ENCODE peak calls at places on chromosomes 13 and 19, in seven cellular contexts. One of them, this sample, is unnamed.

GRCh38 chr19:12838182-12838890 is at the start of gene MAST1:
- DNase-seq in HEK293T: peak
- DNase-seq in H1: peak
- DNase-seq in HCT116: no peak
- DNase-seq in HepG2: no peak
- DNase-seq in K562: peak
- DNase-seq in GM12878: no peak
- DNase-seq in this sample: peak

GRCh38 chr19:1904385-1905070 is 671 bp upstream of the ADAT3 start:
- DNase-seq in HEK293T: no peak
- DNase-seq in H1: peak
- DNase-seq in HCT116: no peak
- DNase-seq in HepG2: no peak
- DNase-seq in K562: no peak
- DNase-seq in GM12878: peak
- DNase-seq in this sample: peak

GRCh38 chr13:28613562-28613961 is 45.4 kb upstream of the POMP start:
- DNase-seq in HEK293T: no peak
- DNase-seq in H1: no peak
- DNase-seq in HCT116: no peak
- DNase-seq in HepG2: no peak
- DNase-seq in K562: no peak
- DNase-seq in GM12878: no peak
- DNase-seq in this sample: no peak

GRCh38 chr13:32087955-32088747 is 56.6 kb downstream of the FRY start:
- DNase-seq in HEK293T: no peak
- DNase-seq in H1: no peak
- DNase-seq in HCT116: no peak
- DNase-seq in HepG2: peak
- DNase-seq in K562: no peak
- DNase-seq in GM12878: no peak
- DNase-seq in this sample: no peak

GRCh38 chr19:8224394-8225145 is 15.4 kb downstream of the CERS4 start:
- DNase-seq in HEK293T: no peak
- DNase-seq in H1: no peak
- DNase-seq in HCT116: no peak
- DNase-seq in HepG2: no peak
- DNase-seq in K562: no peak
- DNase-seq in GM12878: no peak
- DNase-seq in this sample: no peak

GRCh38 chr19:35559781-35560180 is 3.7 kb downstream of the ATP4A start:
- DNase-seq in HEK293T: no peak
- DNase-seq in H1: no peak
- DNase-seq in HCT116: no peak
- DNase-seq in HepG2: no peak
- DNase-seq in K562: no peak
- DNase-seq in GM12878: no peak
- DNase-seq in this sample: no peak

GRCh38 chr19:4077800-4078683 is 11.3 kb upstream of the ZBTB7A start:
- DNase-seq in HEK293T: no peak
- DNase-seq in H1: no peak
- DNase-seq in HCT116: no peak
- DNase-seq in HepG2: no peak
- DNase-seq in K562: peak
- DNase-seq in GM12878: no peak
- DNase-seq in this sample: peak

GRCh38 chr19:17757125-17757524 is 5.8 kb downstream of the FCHO1 start:
- DNase-seq in HEK293T: no peak
- DNase-seq in H1: no peak
- DNase-seq in HCT116: no peak
- DNase-seq in HepG2: no peak
- DNase-seq in K562: no peak
- DNase-seq in GM12878: no peak
- DNase-seq in this sample: no peak

GRCh38 chr13:27672025-27672424 is 50.3 kb downstream of the POLR1D start:
- DNase-seq in HEK293T: no peak
- DNase-seq in H1: no peak
- DNase-seq in HCT116: no peak
- DNase-seq in HepG2: no peak
- DNase-seq in K562: no peak
- DNase-seq in GM12878: no peak
- DNase-seq in this sample: no peak

GRCh38 chr13:38494445-38494844 is 144.8 kb downstream of the UFM1 start:
- DNase-seq in HEK293T: no peak
- DNase-seq in H1: no peak
- DNase-seq in HCT116: no peak
- DNase-seq in HepG2: no peak
- DNase-seq in K562: no peak
- DNase-seq in GM12878: no peak
- DNase-seq in this sample: no peak

GRCh38 chr19:917323-918151 is at the start of gene KISS1R:
- DNase-seq in HEK293T: peak
- DNase-seq in H1: peak
- DNase-seq in HCT116: no peak
- DNase-seq in HepG2: peak
- DNase-seq in K562: peak
- DNase-seq in GM12878: no peak
- DNase-seq in this sample: peak

GRCh38 chr19:51810228-51810627 is 15.3 kb downstream of the FPR3 start:
- DNase-seq in HEK293T: no peak
- DNase-seq in H1: no peak
- DNase-seq in HCT116: no peak
- DNase-seq in HepG2: peak
- DNase-seq in K562: peak
- DNase-seq in GM12878: no peak
- DNase-seq in this sample: no peak

GRCh38 chr19:5138606-5139594 is 170.0 kb downstream of the KDM4B start:
- DNase-seq in HEK293T: no peak
- DNase-seq in H1: no peak
- DNase-seq in HCT116: no peak
- DNase-seq in HepG2: no peak
- DNase-seq in K562: peak
- DNase-seq in GM12878: peak
- DNase-seq in this sample: no peak
- TF ChIP-seq SP1 in HEK293T: no peak
- TF ChIP-seq SP1 in H1: no peak
- TF ChIP-seq SP1 in HCT116: no peak
- TF ChIP-seq SP1 in HepG2: no peak
- TF ChIP-seq SP1 in K562: no peak
- TF ChIP-seq SP1 in GM12878: peak
- TF ChIP-seq SP1 in this sample: no peak

DNA sequence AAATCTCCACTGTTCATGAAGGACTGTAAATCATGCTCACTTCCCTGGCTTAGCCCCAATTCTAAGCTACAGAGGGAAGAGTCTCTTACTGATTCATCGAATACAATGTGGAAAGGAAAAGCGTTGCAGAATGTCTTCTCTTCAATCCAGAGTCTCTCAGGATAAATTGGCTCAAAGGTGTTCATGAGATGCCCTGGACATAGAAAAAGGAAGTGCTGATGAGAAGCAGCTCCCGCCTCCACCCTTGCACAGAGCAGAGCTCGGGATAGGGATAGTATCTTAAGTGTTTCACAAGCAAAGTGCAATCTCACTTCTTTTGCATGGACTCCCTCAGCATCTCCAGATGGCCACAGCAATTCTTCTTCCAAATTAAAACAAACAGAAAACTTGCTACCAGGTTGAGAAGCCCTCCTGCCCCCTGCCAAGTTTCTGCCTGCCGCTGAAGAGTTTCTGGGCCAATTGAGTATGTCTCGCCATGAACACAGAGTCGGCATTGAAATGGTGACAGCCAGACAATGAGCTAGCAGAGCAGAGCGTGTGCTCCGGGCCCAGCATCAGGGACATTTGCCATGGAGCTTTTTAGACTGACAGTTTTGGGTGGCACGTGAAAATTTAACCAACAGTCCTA is 85.7 kb downstream of the C13orf42 start:
- DNase-seq in HEK293T: no peak
- DNase-seq in H1: peak
- DNase-seq in HCT116: no peak
- DNase-seq in HepG2: no peak
- DNase-seq in K562: no peak
- DNase-seq in GM12878: no peak
- DNase-seq in this sample: no peak
- TF ChIP-seq SP1 in HEK293T: no peak
- TF ChIP-seq SP1 in H1: no peak
- TF ChIP-seq SP1 in HCT116: no peak
- TF ChIP-seq SP1 in HepG2: no peak
- TF ChIP-seq SP1 in K562: no peak
- TF ChIP-seq SP1 in GM12878: no peak
- TF ChIP-seq SP1 in this sample: no peak

DNA sequence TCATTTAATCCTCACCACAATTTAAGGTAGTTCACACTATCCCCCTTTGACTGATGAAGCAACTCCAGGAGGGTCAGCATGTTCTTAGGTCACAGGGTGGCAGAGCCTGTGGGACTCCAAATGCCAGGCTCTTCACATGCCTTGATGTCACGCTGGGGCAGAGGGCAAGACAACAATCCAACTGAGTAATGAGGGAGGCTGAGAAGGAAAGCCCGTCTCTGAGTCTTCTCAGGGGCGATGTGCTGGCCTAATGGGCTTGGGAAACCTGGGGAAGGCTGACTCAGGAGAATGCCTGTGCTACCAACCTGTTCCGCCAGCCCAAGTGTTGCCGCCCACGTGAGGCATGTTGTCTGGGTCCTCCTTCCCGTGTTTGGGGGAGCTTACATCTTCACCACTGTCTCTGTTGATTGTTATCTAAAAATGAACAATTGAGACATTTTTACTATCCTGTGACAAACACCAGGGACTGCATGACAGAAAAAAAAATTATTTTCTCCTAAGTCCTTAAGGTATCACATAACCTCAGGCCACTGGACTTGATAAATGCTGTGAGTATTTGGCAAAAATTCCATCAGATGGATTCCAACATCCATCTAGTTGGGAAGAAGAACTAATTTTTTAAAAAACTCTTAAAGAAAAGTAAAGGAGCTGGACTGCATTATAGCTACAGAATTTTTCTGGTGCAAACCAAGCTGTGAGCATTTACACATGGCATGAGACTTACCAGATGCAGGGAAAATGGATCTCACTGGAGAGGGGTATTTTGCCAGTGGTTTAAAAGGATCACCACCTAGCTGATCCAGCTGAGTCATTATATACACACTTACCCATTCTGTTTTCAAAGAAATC is 157.5 kb downstream of the RGCC start:
- DNase-seq in HEK293T: no peak
- DNase-seq in H1: no peak
- DNase-seq in HCT116: no peak
- DNase-seq in HepG2: no peak
- DNase-seq in K562: no peak
- DNase-seq in GM12878: no peak
- DNase-seq in this sample: no peak
- TF ChIP-seq SP1 in HEK293T: no peak
- TF ChIP-seq SP1 in H1: no peak
- TF ChIP-seq SP1 in HCT116: no peak
- TF ChIP-seq SP1 in HepG2: no peak
- TF ChIP-seq SP1 in K562: no peak
- TF ChIP-seq SP1 in GM12878: no peak
- TF ChIP-seq SP1 in this sample: no peak

GRCh38 chr13:53379485-53379884 is 350.9 kb downstream of the OLFM4 start:
- DNase-seq in HEK293T: no peak
- DNase-seq in H1: no peak
- DNase-seq in HCT116: no peak
- DNase-seq in HepG2: no peak
- DNase-seq in K562: no peak
- DNase-seq in GM12878: no peak
- DNase-seq in this sample: no peak

DNA sequence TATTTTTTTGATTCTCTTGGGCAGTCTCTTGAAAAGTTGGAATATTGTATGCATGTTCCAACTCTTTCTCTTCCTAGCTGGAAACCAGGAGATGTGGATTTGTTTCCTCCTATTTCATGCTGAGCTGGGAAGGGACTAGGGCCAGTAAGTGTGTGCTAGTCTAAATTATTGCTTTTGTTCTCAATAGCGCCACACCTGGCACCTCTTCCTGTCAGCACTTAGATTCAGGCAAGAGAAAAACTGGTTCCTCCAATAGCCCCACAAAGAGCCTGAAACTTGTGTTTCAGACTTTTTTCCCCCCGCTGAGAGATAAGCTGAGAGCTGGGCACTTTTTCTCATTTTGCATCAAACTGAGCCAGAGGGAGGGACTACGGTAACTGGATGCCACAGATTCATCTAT is 353.4 kb downstream of the OLFM4 start:
- DNase-seq in HEK293T: no peak
- DNase-seq in H1: no peak
- DNase-seq in HCT116: no peak
- DNase-seq in HepG2: no peak
- DNase-seq in K562: no peak
- DNase-seq in GM12878: no peak
- DNase-seq in this sample: peak
- TF ChIP-seq SP1 in HEK293T: no peak
- TF ChIP-seq SP1 in H1: no peak
- TF ChIP-seq SP1 in HCT116: no peak
- TF ChIP-seq SP1 in HepG2: no peak
- TF ChIP-seq SP1 in K562: no peak
- TF ChIP-seq SP1 in GM12878: no peak
- TF ChIP-seq SP1 in this sample: no peak

GRCh38 chr19:6481541-6482342 is at the start of gene DENND1C:
- DNase-seq in HEK293T: peak
- DNase-seq in H1: peak
- DNase-seq in HCT116: no peak
- DNase-seq in HepG2: peak
- DNase-seq in K562: peak
- DNase-seq in GM12878: peak
- DNase-seq in this sample: peak
- TF ChIP-seq SP1 in HEK293T: no peak
- TF ChIP-seq SP1 in H1: no peak
- TF ChIP-seq SP1 in HCT116: no peak
- TF ChIP-seq SP1 in HepG2: no peak
- TF ChIP-seq SP1 in K562: peak
- TF ChIP-seq SP1 in GM12878: no peak
- TF ChIP-seq SP1 in this sample: no peak

GRCh38 chr19:6064703-6065073 is 45.6 kb downstream of the RFX2 start:
- DNase-seq in HEK293T: no peak
- DNase-seq in H1: no peak
- DNase-seq in HCT116: no peak
- DNase-seq in HepG2: no peak
- DNase-seq in K562: no peak
- DNase-seq in GM12878: no peak
- DNase-seq in this sample: no peak

GRCh38 chr19:6066661-6067646 is 43.3 kb downstream of the RFX2 start:
- DNase-seq in HEK293T: peak
- DNase-seq in H1: peak
- DNase-seq in HCT116: no peak
- DNase-seq in HepG2: peak
- DNase-seq in K562: peak
- DNase-seq in GM12878: no peak
- DNase-seq in this sample: peak

GRCh38 chr19:6067975-6068374 is 42.3 kb downstream of the RFX2 start:
- DNase-seq in HEK293T: no peak
- DNase-seq in H1: no peak
- DNase-seq in HCT116: no peak
- DNase-seq in HepG2: no peak
- DNase-seq in K562: no peak
- DNase-seq in GM12878: no peak
- DNase-seq in this sample: no peak

GRCh38 chr19:6064016-6064702 is 46.1 kb downstream of the RFX2 start:
- DNase-seq in HEK293T: no peak
- DNase-seq in H1: no peak
- DNase-seq in HCT116: no peak
- DNase-seq in HepG2: no peak
- DNase-seq in K562: no peak
- DNase-seq in GM12878: no peak
- DNase-seq in this sample: no peak

GRCh38 chr19:6065685-6066365 is 44.5 kb downstream of the RFX2 start:
- DNase-seq in HEK293T: no peak
- DNase-seq in H1: no peak
- DNase-seq in HCT116: no peak
- DNase-seq in HepG2: peak
- DNase-seq in K562: peak
- DNase-seq in GM12878: no peak
- DNase-seq in this sample: peak
- TF ChIP-seq SP1 in HEK293T: no peak
- TF ChIP-seq SP1 in H1: no peak
- TF ChIP-seq SP1 in HCT116: no peak
- TF ChIP-seq SP1 in HepG2: no peak
- TF ChIP-seq SP1 in K562: peak
- TF ChIP-seq SP1 in GM12878: no peak
- TF ChIP-seq SP1 in this sample: no peak